ENCODE peak calls at places on chromosomes 6 and 20, in eight cellular contexts. L is GM06990; V is mucosa of descending colon; X is HepG2; M is WERI-Rb-1; J is stomach; G is brain microvascular endothelial cell; N is CD8-positive, alpha-beta T cell. W is an unnamed sample. For H3K36me3, the result is how much of the 10 kb centered on the place peaks cover.

GRCh38 chr6:127343753-127344659 is 597 bp upstream of the ECHDC1 start:
- DNase-seq in L (no peak), V (no peak), X (peak), M (no peak), J (no peak), G (peak), N (no peak), W (no peak)

GRCh38 chr6:169853196-169854082 is 102.0 kb downstream of the ERMARD start:
- DNase-seq in L (no peak), V (no peak), X (no peak), M (no peak), J (peak), G (no peak), N (no peak), W (no peak)

GRCh38 chr6:44224154-44224977 is 971 bp downstream of the SLC29A1 start:
- DNase-seq in L (no peak), V (no peak), X (no peak), M (peak), J (no peak), G (no peak), N (no peak), W (no peak)

GRCh38 chr6:118468682-118469465 is 79.2 kb upstream of the PLN start:
- DNase-seq in L (no peak), V (no peak), X (peak), M (no peak), J (no peak), G (peak), N (no peak), W (peak)

GRCh38 chr20:17559338-17559737 is 10.5 kb upstream of the DSTN start:
- DNase-seq in L (no peak), V (no peak), X (no peak), M (no peak), J (no peak), G (no peak), N (no peak), W (no peak)

GRCh38 chr6:104182811-104183210 is 676.9 kb downstream of the HACE1 start:
- DNase-seq in L (no peak), V (no peak), X (no peak), M (no peak), J (no peak), G (peak), N (no peak), W (no peak)

GRCh38 chr6:90790058-90790457 is 203.2 kb upstream of the MAP3K7 start:
- DNase-seq in L (no peak), V (no peak), X (no peak), M (no peak), J (no peak), G (no peak), N (no peak), W (no peak)

GRCh38 chr6:159184559-159184958 is 15.4 kb downstream of the FNDC1 start:
- DNase-seq in L (no peak), V (no peak), X (no peak), M (no peak), J (no peak), G (no peak), N (no peak), W (no peak)

GRCh38 chr6:90982051-90982450 is 395.2 kb upstream of the MAP3K7 start:
- DNase-seq in L (no peak), V (no peak), X (no peak), M (no peak), J (no peak), G (no peak), N (no peak), W (no peak)

GRCh38 chr6:166957087-166957804 is 896 bp upstream of the RNASET2 start:
- DNase-seq in L (peak), V (peak), X (peak), M (peak), J (peak), G (no peak), N (peak), W (peak)

GRCh38 chr6:25343984-25344383 is 64.8 kb downstream of the CARMIL1 start:
- DNase-seq in L (no peak), V (no peak), X (no peak), M (no peak), J (no peak), G (no peak), N (no peak), W (no peak)

GRCh38 chr6:28922004-28922840 is 1.6 kb downstream of the TRIM27 start:
- DNase-seq in L (no peak), V (no peak), X (peak), M (no peak), J (peak), G (peak), N (peak), W (no peak)

GRCh38 chr6:139129284-139129683 is 5.6 kb upstream of the HECA start:
- DNase-seq in L (no peak), V (no peak), X (no peak), M (no peak), J (no peak), G (peak), N (no peak), W (no peak)

GRCh38 chr20:2922957-2923356 is 49.7 kb downstream of the PTPRA start:
- DNase-seq in L (no peak), V (no peak), X (no peak), M (peak), J (no peak), G (no peak), N (no peak), W (no peak)

GRCh38 chr6:104814743-104815142 is 45.0 kb downstream of the HACE1 start:
- DNase-seq in L (no peak), V (no peak), X (no peak), M (no peak), J (no peak), G (no peak), N (no peak), W (no peak)

GRCh38 chr6:13287104-13287503 is 41.2 kb downstream of the TBC1D7 start:
- DNase-seq in L (no peak), V (no peak), X (no peak), M (no peak), J (no peak), G (no peak), N (no peak), W (peak)
- H3K36me3 ChIP-seq in L (under half), V (under half), X (under half), M (under half), J (under half), G (under half), N (under half), W (under half)

GRCh38 chr20:9517297-9518134 is 3.1 kb downstream of the LAMP5 start:
- DNase-seq in L (no peak), V (no peak), X (no peak), M (no peak), J (no peak), G (no peak), N (no peak), W (no peak)
- H3K4me3 ChIP-seq in L (peak), V (no peak), X (no peak), M (no peak), J (no peak), G (no peak), N (no peak), W (no peak)

DNA sequence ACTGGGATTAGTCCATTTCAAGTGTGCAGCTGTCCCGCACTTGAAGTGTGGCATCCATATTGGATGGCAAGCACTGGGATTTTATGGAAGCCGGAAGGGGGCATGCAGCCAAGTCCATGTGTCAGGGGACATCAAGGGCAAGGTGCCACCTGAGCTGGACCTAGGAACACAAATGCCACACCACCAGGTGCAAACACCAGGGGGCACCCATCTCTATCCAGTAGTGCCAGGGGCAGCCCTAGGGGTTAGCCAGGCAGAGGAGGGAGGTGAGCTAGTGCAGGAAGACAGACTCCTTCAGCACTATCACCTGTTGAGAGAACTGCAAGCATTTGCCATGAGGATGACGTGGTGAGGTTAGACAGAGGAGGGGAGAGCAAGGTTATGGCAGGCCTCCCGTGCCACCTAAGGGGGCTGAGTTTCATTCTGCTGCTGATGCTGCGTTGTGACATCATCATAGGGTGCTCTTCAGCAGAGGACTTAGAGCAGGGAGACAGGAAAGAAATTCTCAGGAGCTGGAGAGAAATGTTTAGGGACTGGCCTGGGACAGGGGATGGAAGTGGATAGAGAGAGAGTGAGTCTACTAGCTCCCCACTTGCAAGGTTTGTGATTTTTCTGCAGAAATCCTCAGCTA is 192.6 kb upstream of the SLC24A3 start:
- DNase-seq in L (no peak), V (no peak), X (no peak), M (no peak), J (no peak), G (no peak), N (no peak), W (no peak)
- TF ChIP-seq CTCF in L (peak), V (no peak), X (no peak), M (peak), J (no peak), G (no peak), N (no peak), W (no peak)

DNA sequence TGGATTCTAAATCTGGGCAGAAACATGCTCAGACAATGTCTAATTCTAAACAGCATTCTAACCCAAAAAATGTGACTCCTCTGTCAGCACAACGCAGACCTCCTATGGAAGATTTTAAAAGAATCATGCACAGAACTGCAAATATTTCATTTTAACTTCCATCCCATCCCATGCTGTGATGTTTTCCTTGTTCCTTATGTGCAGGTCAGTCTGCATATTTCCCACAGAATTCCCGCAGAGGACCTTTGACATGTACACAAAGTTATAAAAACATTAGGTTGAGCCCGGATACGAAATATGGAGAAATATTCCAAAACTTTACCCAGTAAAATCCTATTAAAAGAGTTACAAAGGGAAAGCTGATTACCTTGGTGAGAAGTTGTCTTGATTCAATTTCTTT is 467.1 kb upstream of the EPHA7 start:
- DNase-seq in L (no peak), V (no peak), X (no peak), M (no peak), J (no peak), G (peak), N (no peak), W (no peak)
- H3K36me3 ChIP-seq in L (under half), V (under half), X (under half), M (under half), J (under half), G (under half), N (under half), W (under half)

DNA sequence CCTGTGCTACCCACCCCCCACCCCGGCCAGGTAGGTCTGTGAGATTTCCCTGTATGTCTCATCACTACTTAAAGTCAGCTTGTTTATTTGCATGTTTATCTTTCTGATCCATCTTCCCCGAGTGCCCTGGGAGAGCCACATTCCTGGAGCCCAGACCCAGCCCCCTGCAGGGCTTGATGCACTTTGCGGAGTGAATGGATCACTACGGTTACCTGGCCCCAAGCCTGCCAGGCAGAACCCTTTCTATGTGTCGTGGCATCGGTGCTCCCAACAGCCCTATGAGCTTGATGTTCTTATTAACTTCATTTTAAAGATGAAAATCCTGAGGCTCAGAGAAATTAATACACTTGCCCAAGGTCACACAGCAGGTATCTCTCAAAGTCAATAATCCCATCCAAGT is 13.6 kb upstream of the SLCO4A1 start:
- DNase-seq in L (no peak), V (no peak), X (no peak), M (no peak), J (no peak), G (no peak), N (no peak), W (no peak)
- H3K4me3 ChIP-seq in L (no peak), V (no peak), X (no peak), M (no peak), J (no peak), G (no peak), N (no peak), W (no peak)

W was measured in right lobe of liver.